ENCODE peak calls at places on chromosomes 5 and 9, in ten cellular contexts. B is CD4-positive, alpha-beta T cell; S is WERI-Rb-1; P is fibroblast of pulmonary artery; N is mesothelial cell of epicardium; C is foreskin keratinocyte; Y is breast epithelium; A is type B pancreatic cell; W is stomach; Q is OCI-LY7. X is an unnamed sample.

GRCh38 chr5:176578391-176578808 is 29.3 kb downstream of the CDHR2 start:
- DNase-seq in N (peak; percentile 73), B (peak; percentile 45), P (peak; percentile 56), W (peak; percentile 80), A (no peak), C (peak; percentile 53), Y (peak; percentile 84), Q (peak; percentile 55), S (peak; percentile 92), X (peak; percentile 65)

GRCh38 chr9:133991964-133992779 is at the start of gene VAV2:
- DNase-seq in A (no peak), P (peak; percentile 54), N (peak; percentile 58), S (peak; percentile 76), Y (no peak), Q (peak; percentile 60), B (peak; percentile 15), W (peak; percentile 65), C (peak; percentile 20), X (peak; percentile 80)

GRCh38 chr5:118006229-118006628 is 982.1 kb downstream of the DTWD2 start:
- DNase-seq in C (no peak), W (no peak), B (no peak), N (no peak), S (no peak), Y (no peak), Q (no peak), P (no peak), A (no peak), X (no peak)

GRCh38 chr9:12272471-12273072 is 420.6 kb upstream of the TYRP1 start:
- DNase-seq in P (no peak), C (no peak), A (no peak), Y (no peak), S (no peak), B (no peak), N (no peak), Q (no peak), W (no peak), X (no peak)

GRCh38 chr5:135079282-135079681 is 45.3 kb upstream of the PITX1 start:
- DNase-seq in Y (no peak), S (no peak), W (no peak), N (no peak), P (no peak), B (no peak), A (no peak), C (no peak), Q (no peak), X (no peak)

GRCh38 chr9:117703538-117703937 is 665 bp upstream of the TLR4 start:
- DNase-seq in Q (no peak), W (no peak), N (no peak), S (no peak), B (no peak), C (no peak), A (no peak), P (no peak), Y (no peak), X (no peak)

GRCh38 chr9:134604834-134605233 is 36.8 kb upstream of the COL5A1 start:
- DNase-seq in S (no peak), W (peak; percentile 24), N (no peak), Q (no peak), B (no peak), C (no peak), P (no peak), Y (peak; percentile 43), A (no peak), X (no peak)

GRCh38 chr9:13113201-13113600 is 166.3 kb downstream of the MPDZ start:
- DNase-seq in B (no peak), S (no peak), W (no peak), Y (no peak), P (peak; percentile 29), Q (no peak), N (no peak), A (no peak), C (peak; percentile 25), X (no peak)

GRCh38 chr9:108400267-108400666 is 455.5 kb downstream of the ACTL7B start:
- DNase-seq in Y (no peak), B (no peak), C (no peak), W (no peak), P (no peak), N (no peak), S (no peak), Q (no peak), A (no peak), X (no peak)

GRCh38 chr9:126326228-126327015 is at the start of gene MVB12B:
- DNase-seq in Q (peak; percentile 8), Y (no peak), B (peak; percentile 47), W (peak; percentile 53), N (peak; percentile 63), P (no peak), C (no peak), S (peak; percentile 37), A (no peak), X (peak; percentile 63)

GRCh38 chr9:127116946-127117345 is 5.5 kb downstream of the ANGPTL2 start:
- DNase-seq in W (no peak), Q (peak; percentile 54), S (no peak), N (no peak), C (no peak), B (no peak), A (no peak), P (peak; percentile 32), Y (no peak), X (no peak)

DNA sequence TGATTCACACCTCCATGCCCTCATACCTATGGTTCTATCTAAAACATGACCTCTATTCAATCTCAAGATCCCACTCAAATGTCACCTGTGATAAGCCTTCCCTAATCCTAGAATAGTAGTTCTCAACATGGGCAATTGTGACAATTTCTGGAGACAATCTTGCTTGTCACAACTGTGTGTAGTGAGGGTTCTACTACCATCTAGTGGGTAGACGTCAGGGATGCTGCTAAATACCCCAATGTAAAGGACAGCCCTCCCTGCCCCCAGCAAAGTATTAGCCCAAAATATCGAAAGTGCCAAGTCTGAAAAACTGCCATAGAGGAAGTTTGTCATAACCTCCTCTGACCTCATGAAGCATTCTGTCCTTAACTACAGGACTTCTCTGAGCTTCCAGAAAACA is 32.0 kb downstream of the TBCA start:
- DNase-seq in N (no peak), Q (no peak), W (no peak), Y (no peak), A (no peak), C (no peak), S (no peak), B (no peak), P (no peak), X (no peak)
- TF ChIP-seq CTCF in N (no peak), Q (no peak), W (no peak), Y (no peak), A (no peak), C (no peak), S (no peak), B (no peak), P (no peak), X (no peak)

GRCh38 chr9:132672413-132672690 is 2.1 kb downstream of the GTF3C4 start:
- DNase-seq in B (no peak), Q (no peak), Y (no peak), A (no peak), W (no peak), S (no peak), N (no peak), C (peak; percentile 30), P (no peak), X (no peak)

GRCh38 chr9:132674485-132674884 is 4.2 kb downstream of the GTF3C4 start:
- DNase-seq in W (no peak), S (no peak), P (no peak), C (no peak), Y (no peak), B (no peak), N (no peak), A (no peak), Q (no peak), X (no peak)

GRCh38 chr9:132671620-132672412 is 1.6 kb downstream of the GTF3C4 start:
- DNase-seq in C (peak; percentile 69), B (no peak), Y (no peak), N (no peak), Q (no peak), W (no peak), S (no peak), A (no peak), P (no peak), X (no peak)

GRCh38 chr9:132670816-132671371 is 630 bp downstream of the GTF3C4 start:
- DNase-seq in P (peak; percentile 38), B (peak; percentile 37), N (peak; percentile 58), A (no peak), W (no peak), Y (no peak), S (peak; percentile 59), C (peak; percentile 26), Q (peak; percentile 21), X (peak; percentile 45)

DNA sequence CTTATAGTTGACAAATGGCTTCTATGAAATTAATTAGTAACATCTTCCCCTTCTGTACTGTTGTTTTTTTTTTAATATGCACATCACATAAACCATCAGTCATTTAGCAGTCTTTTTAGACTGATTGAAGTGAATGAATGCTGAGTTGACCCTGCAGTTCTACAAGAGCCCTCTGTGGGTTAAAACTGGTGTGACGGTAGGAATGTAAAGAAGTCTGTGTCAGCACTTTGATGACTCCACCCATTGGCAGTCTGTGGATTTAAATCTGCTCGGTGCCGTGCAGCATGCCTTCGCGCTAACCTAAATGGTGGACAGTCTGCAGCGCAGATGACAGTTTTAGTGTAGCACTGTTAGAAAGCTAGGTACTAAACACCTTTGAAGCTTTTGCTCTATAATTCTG is 3.1 kb downstream of the GTF3C4 start:
- DNase-seq in W (no peak), B (no peak), Y (no peak), N (no peak), P (peak; percentile 61), Q (peak; percentile 47), A (no peak), C (peak; percentile 68), S (peak; percentile 31), X (no peak)
- TF ChIP-seq CTCF in W (no peak), B (no peak), Y (no peak), N (peak; percentile 18), P (peak; percentile 37), Q (peak; percentile 46), A (peak; percentile 53), C (peak; percentile 54), S (peak; percentile 34), X (no peak)

DNA sequence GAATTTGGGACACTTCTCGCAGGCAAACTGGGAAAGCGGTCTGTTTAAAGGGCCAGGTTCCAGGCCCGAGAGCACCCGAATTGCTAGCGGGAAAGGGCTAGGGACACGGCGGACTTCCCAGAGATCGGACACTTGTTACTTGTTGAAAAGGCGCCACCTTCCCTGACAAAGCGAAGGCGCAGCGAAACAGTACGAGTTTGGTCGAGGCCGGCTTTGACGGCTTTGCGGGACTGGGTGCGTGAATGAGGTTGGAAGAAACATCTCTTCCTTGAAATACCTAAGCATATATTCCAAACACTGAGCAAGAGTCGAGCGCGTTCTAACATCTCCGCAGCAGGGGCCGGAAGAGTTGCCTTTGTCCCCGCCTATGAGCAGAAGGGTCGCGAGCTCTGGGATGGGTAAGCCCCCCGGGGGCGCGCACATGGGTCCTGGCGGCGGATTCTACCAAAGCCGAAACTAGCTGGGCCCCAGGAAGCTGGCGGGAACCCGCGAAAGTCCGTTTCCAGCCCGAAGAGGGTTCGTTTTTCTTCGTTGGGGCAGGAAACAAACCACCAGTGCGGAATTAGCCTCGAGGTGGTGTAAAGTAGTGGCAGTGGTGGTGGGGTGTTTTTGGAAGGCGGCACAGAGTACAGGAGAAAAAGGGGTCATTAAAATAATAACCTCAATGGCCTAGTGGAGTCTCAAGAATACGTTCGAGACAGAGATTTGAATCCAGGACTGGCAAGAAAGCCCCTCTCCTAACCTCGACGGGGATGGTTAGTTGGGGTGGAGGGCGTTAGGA is 1.5 kb downstream of the GDNF start:
- DNase-seq in Q (no peak), P (peak; percentile 32), S (peak; percentile 61), C (peak; percentile 48), Y (no peak), W (no peak), N (no peak), A (no peak), B (no peak), X (peak; percentile 26)
- TF ChIP-seq CTCF in Q (no peak), P (peak; percentile 30), S (peak; percentile 38), C (peak; percentile 27), Y (no peak), W (no peak), N (no peak), A (peak; percentile 47), B (no peak), X (no peak)

GRCh38 chr9:20369391-20369790 is 252.9 kb downstream of the MLLT3 start:
- DNase-seq in A (no peak), S (no peak), W (no peak), Q (peak; percentile 6), N (no peak), C (no peak), P (no peak), Y (no peak), B (no peak), X (no peak)
- TF ChIP-seq CTCF in A (no peak), S (no peak), W (no peak), Q (peak; percentile 23), N (no peak), C (peak; percentile 14), P (no peak), Y (no peak), B (no peak), X (no peak)